ENCODE peak calls at places on chromosomes 4 and X, in five cellular contexts. G is HCT116, N is H1, I is K562, C is GM12878. H is an unnamed sample.

GRCh38 chrX:107579956-107580355 is 48.4 kb upstream of the PRPS1 start:
- DNase-seq in I (no peak), C (no peak), G (no peak), N (no peak), H (no peak)

GRCh38 chrX:2584216-2584615 is 83.4 kb upstream of the DHRSX start:
- DNase-seq in N (no peak), I (no peak), C (no peak), G (no peak), H (no peak)

GRCh38 chrX:107747596-107748161 is 27.9 kb downstream of the TSC22D3 start:
- DNase-seq in I (no peak), G (no peak), N (no peak), C (no peak), H (no peak)

GRCh38 chr4:53863731-53864130 is 200.7 kb downstream of the CHIC2 start:
- DNase-seq in I (no peak), G (no peak), N (no peak), C (no peak), H (no peak)

GRCh38 chr4:5378002-5378401 is 326.7 kb downstream of the STK32B start:
- DNase-seq in N (no peak), I (peak), G (peak), C (no peak), H (no peak)

GRCh38 chrX:5646818-5647217 is 581.8 kb downstream of the NLGN4X start:
- DNase-seq in G (no peak), C (peak), I (no peak), N (no peak), H (no peak)

GRCh38 chr4:20217951-20218350 is 33.8 kb upstream of the SLIT2 start:
- DNase-seq in I (no peak), N (no peak), G (no peak), C (no peak), H (no peak)

GRCh38 chr4:23888421-23889319 is 1.2 kb downstream of the PPARGC1A start:
- DNase-seq in N (no peak), G (no peak), C (no peak), I (no peak), H (peak)

GRCh38 chr4:122650148-122650547 is 29.3 kb upstream of the IL21 start:
- DNase-seq in N (no peak), C (no peak), I (no peak), G (no peak), H (no peak)

GRCh38 chrX:129718701-129719100 is 20.1 kb upstream of the XPNPEP2 start:
- DNase-seq in C (no peak), G (no peak), I (no peak), N (no peak), H (no peak)

GRCh38 chr4:95676190-95676589 is 127.4 kb upstream of the UNC5C start:
- DNase-seq in C (no peak), G (no peak), N (no peak), I (no peak), H (no peak)

GRCh38 chrX:18389968-18390367 is 35.4 kb upstream of the CDKL5 start:
- DNase-seq in G (no peak), N (no peak), I (no peak), C (no peak), H (no peak)

DNA sequence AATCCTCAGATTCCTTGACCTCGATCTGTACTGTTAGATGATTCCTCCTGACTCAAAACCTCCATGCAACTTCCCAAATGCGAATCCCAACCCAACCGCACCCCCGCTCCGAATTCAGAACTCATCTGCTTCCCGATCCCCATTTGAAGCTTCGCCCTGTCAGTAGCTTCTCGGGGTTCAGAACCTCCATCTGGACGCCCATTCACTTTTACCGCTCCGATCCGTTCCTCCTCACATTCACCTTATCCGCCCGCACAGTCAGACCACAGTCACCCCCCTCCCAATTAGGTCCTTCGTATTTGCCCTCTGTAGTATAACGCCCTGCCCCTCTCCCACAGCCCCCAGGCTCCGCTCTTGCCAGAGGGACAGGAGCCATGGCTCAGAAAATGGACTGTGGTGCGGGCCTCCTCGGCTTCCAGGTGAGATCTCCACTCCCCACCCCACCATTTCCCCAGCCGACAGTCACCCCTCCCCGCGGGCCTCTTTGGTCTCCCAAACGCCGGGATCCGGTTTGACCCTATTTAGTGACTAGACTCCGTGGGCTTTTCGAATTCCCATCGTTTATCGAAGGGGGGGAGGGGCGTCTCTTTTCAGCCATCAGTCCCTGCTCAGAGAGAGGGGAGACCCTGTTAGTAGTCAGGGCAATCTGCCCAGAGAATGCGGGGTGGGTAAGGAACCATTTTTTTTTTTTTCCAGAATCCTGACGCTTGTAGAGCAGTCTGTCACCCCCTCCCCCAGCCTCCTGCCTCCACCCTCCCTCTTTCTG is 691 bp downstream of the MAGED1 start:
- DNase-seq in I (no peak), G (no peak), N (no peak), C (no peak), H (no peak)
- TF ChIP-seq JUND in I (no peak), G (no peak), N (no peak), C (no peak), H (no peak)

DNA sequence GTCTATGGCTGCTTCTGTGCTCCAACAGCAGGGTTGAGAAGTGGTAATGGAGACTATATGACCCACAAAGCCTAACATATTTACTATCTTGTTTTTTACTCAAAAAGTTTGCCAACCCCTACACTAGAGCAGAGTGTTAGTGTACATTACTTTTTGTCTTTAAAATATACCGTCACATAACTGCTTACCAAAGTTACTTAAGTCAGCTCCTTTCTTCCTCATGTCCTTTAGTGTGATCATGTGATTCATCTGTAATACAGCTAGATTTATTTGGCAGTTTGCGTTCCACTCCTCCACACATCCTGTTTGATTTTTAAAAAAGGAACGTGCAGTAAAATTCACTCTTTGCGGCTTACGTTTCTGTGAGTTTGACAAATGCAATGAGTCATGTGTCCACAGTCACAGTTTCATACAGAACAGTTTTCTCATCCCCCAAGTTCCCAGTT is 162.4 kb upstream of the GPRIN3 start:
- DNase-seq in G (no peak), I (no peak), N (no peak), C (peak), H (no peak)
- TF ChIP-seq JUND in G (no peak), I (no peak), N (no peak), C (no peak), H (no peak)

GRCh38 chr4:165475706-165476070 is 96.9 kb downstream of the CPE start:
- DNase-seq in I (no peak), N (no peak), C (no peak), G (no peak), H (no peak)

GRCh38 chr4:165477799-165478198 is 99.0 kb downstream of the CPE start:
- DNase-seq in C (no peak), N (no peak), I (peak), G (no peak), H (no peak)

GRCh38 chr4:165478260-165478659 is 99.5 kb downstream of the CPE start:
- DNase-seq in C (no peak), I (no peak), G (no peak), N (no peak), H (no peak)

GRCh38 chr4:165474784-165475705 is 96.2 kb downstream of the CPE start:
- DNase-seq in I (peak), C (no peak), N (no peak), G (no peak), H (no peak)

DNA sequence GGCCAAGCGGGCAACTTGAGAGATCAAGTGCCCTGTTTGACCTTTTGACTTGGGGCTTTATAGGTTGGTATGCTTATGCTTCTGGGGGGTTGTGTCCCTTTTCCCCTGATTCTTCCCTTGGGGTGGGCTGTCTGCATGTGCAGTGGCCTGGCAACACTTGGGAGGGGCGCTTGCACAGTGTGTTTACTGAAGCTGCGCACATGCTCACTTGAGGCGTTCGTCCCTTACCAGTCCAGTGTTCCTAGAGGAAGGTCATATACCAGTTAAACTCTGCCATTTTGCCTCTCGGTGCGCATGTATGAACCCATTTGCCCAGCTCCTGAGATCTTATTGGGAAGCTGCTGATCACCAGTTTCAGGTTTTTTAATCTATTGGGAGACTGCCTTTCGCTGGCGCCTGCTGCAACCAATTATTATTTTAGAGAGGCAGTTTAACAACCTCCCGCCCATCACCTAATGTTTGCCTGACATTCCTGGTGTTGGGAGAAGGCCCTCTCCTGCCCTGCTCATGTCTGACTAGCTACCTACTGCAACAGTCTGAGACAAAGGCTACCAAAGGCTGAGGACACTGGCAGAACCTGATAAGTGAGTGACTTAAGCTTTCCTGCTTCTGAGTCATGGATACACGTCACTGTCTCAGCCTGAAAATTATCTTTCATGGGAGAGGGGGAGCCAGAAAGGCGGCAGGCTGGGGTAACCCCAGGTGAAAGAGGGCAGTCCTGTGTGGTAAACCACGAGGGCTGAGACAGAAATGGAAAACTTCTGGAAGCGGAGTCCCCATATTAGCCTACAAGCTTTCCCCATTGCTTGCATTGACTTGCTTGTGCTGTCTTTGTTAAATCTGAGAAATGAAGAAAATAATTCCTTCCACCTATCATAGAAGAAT is 97.6 kb downstream of the CPE start:
- DNase-seq in C (no peak), G (peak), N (no peak), I (peak), H (no peak)
- TF ChIP-seq JUND in C (no peak), G (peak), N (no peak), I (peak), H (no peak)

DNA sequence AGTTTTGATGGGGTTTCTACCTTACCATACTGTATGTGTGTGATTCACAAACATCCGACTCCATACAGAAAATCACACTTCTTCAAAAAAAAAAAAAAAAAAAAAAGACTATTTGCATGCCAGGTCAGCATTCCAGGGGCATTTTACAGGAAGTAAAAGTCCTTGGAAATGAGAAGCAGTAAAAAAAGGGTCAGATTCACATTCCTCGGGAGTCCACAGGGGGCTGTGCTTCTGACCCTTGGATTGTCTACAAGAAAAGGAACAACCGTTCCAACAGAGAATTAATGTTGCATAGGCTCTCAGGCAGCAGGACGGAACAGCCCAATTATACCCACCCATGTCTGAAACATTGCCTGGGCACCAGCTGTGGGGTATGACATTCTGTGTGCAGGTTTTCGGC is 290.3 kb downstream of the LDB2 start:
- DNase-seq in C (no peak), G (no peak), I (no peak), N (no peak), H (no peak)
- TF ChIP-seq JUND in C (no peak), G (no peak), I (no peak), N (no peak), H (no peak)

DNA sequence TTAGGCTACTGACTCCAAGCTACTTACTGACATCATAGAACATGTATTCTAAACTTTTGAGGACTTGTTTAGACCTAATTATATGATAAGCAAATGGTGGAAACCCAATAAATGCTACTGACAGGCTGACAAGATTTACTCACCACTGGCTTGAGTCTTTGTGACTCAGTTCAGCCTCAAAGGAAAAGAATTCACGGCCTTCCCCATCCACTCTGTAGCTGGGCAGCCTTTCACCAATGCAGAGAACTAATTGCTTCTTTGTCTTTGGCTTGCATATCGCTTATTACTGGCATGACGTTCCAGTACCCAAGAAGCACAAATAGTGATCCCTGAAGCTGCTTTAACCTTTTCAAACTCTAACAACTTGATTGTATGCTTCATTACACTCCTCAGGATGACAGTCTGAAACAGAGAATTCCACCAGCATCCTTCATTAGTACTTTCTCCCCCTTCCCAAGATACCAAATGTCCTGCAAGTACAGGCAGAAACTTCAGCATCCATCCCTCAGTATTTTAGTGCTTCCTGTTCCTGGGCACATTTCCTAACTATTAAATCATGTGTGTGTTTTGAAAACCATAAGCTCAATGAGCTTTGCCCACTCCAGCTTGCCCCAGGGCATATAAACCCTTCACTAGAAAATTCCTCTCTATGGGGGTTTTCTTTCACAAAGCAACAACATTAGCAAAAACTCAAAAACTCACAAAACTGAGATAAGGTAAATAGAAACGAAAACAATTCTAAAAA is 298.1 kb upstream of the SLC7A11 start:
- DNase-seq in I (no peak), N (no peak), C (no peak), G (no peak), H (no peak)
- TF ChIP-seq JUND in I (no peak), N (no peak), C (no peak), G (no peak), H (no peak)